ENCODE peak calls at places on chromosomes 7 and 10, in six cellular contexts. W, D, H, T, S and O are unnamed samples.

GRCh38 chr10:110217609-110218008 is 10.2 kb downstream of the MXI1 start:
- DNase-seq in W (no peak), D (no peak), H (no peak), T (no peak), S (no peak), O (no peak)

GRCh38 chr10:79472951-79473350 is 27.5 kb upstream of the ZCCHC24 start:
- DNase-seq in W (no peak), D (no peak), H (no peak), T (no peak), S (no peak), O (no peak)

GRCh38 chr7:159092701-159093121 is 52.0 kb downstream of the VIPR2 start:
- DNase-seq in W (no peak), D (peak; percentile 34), H (no peak), T (no peak), S (no peak), O (no peak)

GRCh38 chr10:116130006-116130405 is 143.0 kb downstream of the GFRA1 start:
- DNase-seq in W (no peak), D (no peak), H (no peak), T (no peak), S (no peak), O (no peak)

GRCh38 chr7:27836525-27836924 is 96.6 kb downstream of the TAX1BP1 start:
- DNase-seq in W (no peak), D (no peak), H (no peak), T (no peak), S (no peak), O (no peak)

GRCh38 chr10:71505366-71505760 is 108.6 kb downstream of the CDH23 start:
- DNase-seq in W (no peak), D (no peak), H (no peak), T (no peak), S (no peak), O (no peak)

GRCh38 chr7:123460616-123461015 is 73.8 kb downstream of the IQUB start:
- DNase-seq in W (no peak), D (no peak), H (peak; percentile 16), T (no peak), S (no peak), O (peak; percentile 13)

GRCh38 chr10:130443236-130443635 is 307.0 kb downstream of the GLRX3 start:
- DNase-seq in W (no peak), D (no peak), H (no peak), T (no peak), S (no peak), O (no peak)

GRCh38 chr7:21383217-21383832 is 44.6 kb upstream of the SP4 start:
- DNase-seq in W (no peak), D (no peak), H (no peak), T (no peak), S (no peak), O (no peak)
- TF ChIP-seq POLR2A in W (no peak), D (no peak), H (no peak), T (no peak), S (no peak), O (no peak)

GRCh38 chr7:139703468-139704307 is 74.1 kb downstream of the HIPK2 start:
- DNase-seq in W (no peak), D (no peak), H (no peak), T (no peak), S (no peak), O (no peak)
- TF ChIP-seq POLR2A in W (no peak), D (no peak), H (no peak), T (no peak), S (no peak), O (no peak)

GRCh38 chr7:151238924-151239836 is 6.9 kb downstream of the CHPF2 start:
- DNase-seq in W (peak; percentile 26), D (no peak), H (no peak), T (no peak), S (no peak), O (no peak)
- TF ChIP-seq POLR2A in W (no peak), D (no peak), H (no peak), T (no peak), S (no peak), O (no peak)

GRCh38 chr10:73798927-73799563 is 12.4 kb downstream of the NDST2 start:
- DNase-seq in W (no peak), D (no peak), H (no peak), T (no peak), S (no peak), O (no peak)
- TF ChIP-seq POLR2A in W (peak; percentile 22), D (no peak), H (no peak), T (no peak), S (no peak), O (no peak)